ENCODE peak calls at places on chromosome 10, in seven cellular contexts. W, V, R, J, G, I and Y are unnamed samples.

GRCh38 chr10:72311667-72312066 is 37.9 kb downstream of the DDIT4 start:
- ATAC-seq in W (no peak), J (no peak), V (peak; percentile 56), I (no peak), G (peak; percentile 67), R (peak; percentile 76), Y (no peak)

GRCh38 chr10:32906595-32906994 is 51.4 kb downstream of the ITGB1 start:
- ATAC-seq in J (peak; percentile 38), I (no peak), V (no peak), W (peak; percentile 32), R (peak; percentile 53), G (no peak), Y (no peak)

GRCh38 chr10:130021373-130021950 is 57.4 kb upstream of the EBF3 start:
- ATAC-seq in V (no peak), I (no peak), W (peak; percentile 3), G (no peak), J (no peak), R (peak; percentile 53), Y (no peak)

GRCh38 chr10:59057350-59057749 is 119.1 kb upstream of the PHYHIPL start:
- ATAC-seq in R (no peak), I (no peak), J (no peak), W (no peak), V (no peak), G (no peak), Y (no peak)

GRCh38 chr10:116723428-116724281 is 18.7 kb downstream of the HSPA12A start:
- ATAC-seq in V (peak; percentile 61), G (peak; percentile 96), W (no peak), I (no peak), R (peak; percentile 81), J (no peak), Y (no peak)

GRCh38 chr10:14533295-14533694 is 202.6 kb upstream of the FRMD4A start:
- ATAC-seq in V (no peak), R (no peak), W (peak; percentile 40), I (no peak), J (no peak), G (no peak), Y (peak; percentile 55)

GRCh38 chr10:100510533-100511308 is 8.9 kb downstream of the SEC31B start:
- ATAC-seq in R (peak; percentile 74), W (no peak), V (peak; percentile 85), J (no peak), I (peak; percentile 33), G (peak; percentile 79), Y (peak; percentile 49)

GRCh38 chr10:70164179-70164578 is 6.1 kb downstream of the SAR1A start:
- ATAC-seq in J (no peak), W (no peak), I (no peak), G (peak; percentile 17), R (no peak), V (no peak), Y (no peak)

GRCh38 chr10:92729886-92730285 is 40.1 kb downstream of the HHEX start:
- ATAC-seq in V (no peak), I (no peak), W (no peak), J (no peak), R (no peak), G (no peak), Y (no peak)